ENCODE peak calls at places on chromosome 10, in six cellular contexts. J, R, T, Q, C and D are unnamed samples.

GRCh38 chr10:46542567-46543323 is 13.7 kb downstream of the GPRIN2 start:
- DNase-seq in J (peak), R (peak), T (no peak), Q (no peak), C (no peak), D (no peak)

GRCh38 chr10:30991647-30992011 is 40.0 kb downstream of the ZNF438 start:
- DNase-seq in J (no peak), R (no peak), T (no peak), Q (no peak), C (no peak), D (no peak)

GRCh38 chr10:104680467-104681401 is 39.6 kb downstream of the SORCS3 start:
- DNase-seq in J (no peak), R (no peak), T (peak), Q (no peak), C (peak), D (peak)

GRCh38 chr10:680146-680545 is 9.3 kb downstream of the DIP2C start:
- DNase-seq in J (no peak), R (no peak), T (no peak), Q (no peak), C (no peak), D (no peak)

GRCh38 chr10:37860494-37861190 is 3.2 kb upstream of the ZNF248 start:
- DNase-seq in J (no peak), R (no peak), T (no peak), Q (peak), C (no peak), D (no peak)

GRCh38 chr10:106111241-106111640 is 1053.3 kb downstream of the SORCS1 start:
- DNase-seq in J (no peak), R (no peak), T (no peak), Q (peak), C (no peak), D (no peak)

GRCh38 chr10:34768261-34768971 is 46.7 kb downstream of the PARD3 start:
- DNase-seq in J (no peak), R (peak), T (no peak), Q (no peak), C (no peak), D (no peak)

GRCh38 chr10:103504181-103504783 is 10.8 kb downstream of the NEURL1 start:
- DNase-seq in J (peak), R (no peak), T (no peak), Q (no peak), C (no peak), D (no peak)

GRCh38 chr10:119049361-119049760 is 19.8 kb downstream of the NANOS1 start:
- DNase-seq in J (no peak), R (no peak), T (no peak), Q (no peak), C (no peak), D (no peak)

GRCh38 chr10:11468126-11468742 is 143.2 kb downstream of the USP6NL start:
- DNase-seq in J (no peak), R (no peak), T (no peak), Q (peak), C (no peak), D (no peak)

GRCh38 chr10:34489973-34490372 is 325.1 kb downstream of the PARD3 start:
- DNase-seq in J (no peak), R (no peak), T (no peak), Q (peak), C (no peak), D (no peak)

GRCh38 chr10:97782455-97783228 is 10.8 kb upstream of the SFRP5 start:
- DNase-seq in J (no peak), R (no peak), T (no peak), Q (no peak), C (no peak), D (no peak)

GRCh38 chr10:31721166-31721565 is 207.5 kb downstream of the ARHGAP12 start:
- DNase-seq in J (no peak), R (no peak), T (no peak), Q (no peak), C (no peak), D (no peak)

GRCh38 chr10:126171555-126171954 is 216.7 kb downstream of the ADAM12 start:
- DNase-seq in J (no peak), R (no peak), T (no peak), Q (no peak), C (no peak), D (no peak)

GRCh38 chr10:60032723-60033122 is 126.4 kb upstream of the CCDC6 start:
- DNase-seq in J (peak), R (no peak), T (no peak), Q (peak), C (peak), D (no peak)

GRCh38 chr10:74883428-74883827 is 57.0 kb downstream of the KAT6B start:
- DNase-seq in J (no peak), R (no peak), T (no peak), Q (no peak), C (no peak), D (no peak)

GRCh38 chr10:96975083-96975482 is 143.0 kb downstream of the LCOR start:
- DNase-seq in J (no peak), R (no peak), T (no peak), Q (no peak), C (no peak), D (no peak)

GRCh38 chr10:25815999-25816768 is 117.8 kb upstream of the MYO3A start:
- DNase-seq in J (no peak), R (no peak), T (no peak), Q (no peak), C (no peak), D (no peak)

GRCh38 chr10:78905015-78905939 is 163.5 kb upstream of the ZMIZ1 start:
- DNase-seq in J (no peak), R (no peak), T (no peak), Q (no peak), C (no peak), D (no peak)

GRCh38 chr10:37856881-37857286 is 526 bp downstream of the ZNF248 start:
- DNase-seq in J (peak), R (no peak), T (no peak), Q (no peak), C (peak), D (peak)

GRCh38 chr10:108653466-108653865 is 1269.8 kb downstream of the XPNPEP1 start:
- DNase-seq in J (no peak), R (no peak), T (no peak), Q (no peak), C (no peak), D (no peak)

GRCh38 chr10:94217431-94217830 is 145.3 kb downstream of the NOC3L start:
- DNase-seq in J (no peak), R (no peak), T (no peak), Q (no peak), C (no peak), D (no peak)

GRCh38 chr10:31596765-31597164 is 277.7 kb downstream of the ZEB1 start:
- DNase-seq in J (no peak), R (no peak), T (no peak), Q (no peak), C (no peak), D (no peak)

GRCh38 chr10:122541541-122542002 is 19.0 kb upstream of the DMBT1 start:
- DNase-seq in J (no peak), R (no peak), T (no peak), Q (no peak), C (no peak), D (no peak)

GRCh38 chr10:132408823-132409666 is 12.0 kb downstream of the PWWP2B start:
- DNase-seq in J (no peak), R (peak), T (no peak), Q (no peak), C (no peak), D (no peak)

GRCh38 chr10:31000071-31000787 is 31.4 kb downstream of the ZNF438 start:
- DNase-seq in J (no peak), R (no peak), T (no peak), Q (no peak), C (no peak), D (no peak)

GRCh38 chr10:33509231-33509871 is 174.9 kb upstream of the NRP1 start:
- DNase-seq in J (no peak), R (peak), T (no peak), Q (peak), C (peak), D (no peak)

GRCh38 chr10:77111611-77112550 is 525.7 kb downstream of the KCNMA1 start:
- DNase-seq in J (no peak), R (no peak), T (no peak), Q (peak), C (peak), D (no peak)

GRCh38 chr10:126663328-126663727 is 7.2 kb downstream of the C10orf90 start:
- DNase-seq in J (no peak), R (no peak), T (no peak), Q (no peak), C (no peak), D (peak)

GRCh38 chr10:58201704-58202103 is 66.0 kb downstream of the IPMK start:
- DNase-seq in J (no peak), R (no peak), T (no peak), Q (no peak), C (no peak), D (no peak)

GRCh38 chr10:58210160-58210559 is 57.5 kb downstream of the IPMK start:
- DNase-seq in J (no peak), R (no peak), T (no peak), Q (no peak), C (no peak), D (no peak)

GRCh38 chr10:58209669-58210068 is 58.0 kb downstream of the IPMK start:
- DNase-seq in J (no peak), R (no peak), T (no peak), Q (no peak), C (no peak), D (no peak)

DNA sequence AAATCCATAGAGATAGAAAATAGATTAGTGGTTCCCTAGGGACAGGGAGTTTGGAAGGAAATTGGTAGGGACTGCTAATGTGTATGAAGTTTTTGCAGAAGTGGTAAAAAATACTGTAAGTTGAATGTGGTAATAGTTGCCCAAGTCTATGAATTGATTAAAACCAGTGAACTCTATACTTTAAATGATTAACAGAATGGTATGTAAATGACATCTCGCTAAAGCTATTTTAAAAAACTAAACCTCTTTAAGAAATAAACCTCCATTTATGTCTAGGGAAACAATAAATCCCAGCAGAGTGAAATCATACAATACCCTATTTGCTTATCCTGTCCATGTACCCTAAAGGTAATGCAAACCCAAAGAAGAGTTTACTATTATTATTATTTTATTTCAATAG is 61.4 kb downstream of the IPMK start:
- DNase-seq in J (no peak), R (no peak), T (no peak), Q (no peak), C (no peak), D (no peak)
- H3K27ac ChIP-seq in J (no peak), R (no peak), T (no peak), Q (no peak), C (no peak), D (no peak)

GRCh38 chr10:13658864-13659685 is 72.3 kb downstream of the PRPF18 start:
- DNase-seq in J (no peak), R (no peak), T (no peak), Q (no peak), C (no peak), D (peak)

GRCh38 chr10:13658256-13658655 is 71.5 kb downstream of the PRPF18 start:
- DNase-seq in J (no peak), R (no peak), T (no peak), Q (no peak), C (no peak), D (no peak)

GRCh38 chr10:13659887-13660544 is 73.3 kb downstream of the PRPF18 start:
- DNase-seq in J (peak), R (peak), T (peak), Q (no peak), C (peak), D (peak)

GRCh38 chr10:13660545-13660920 is 73.8 kb downstream of the PRPF18 start:
- DNase-seq in J (no peak), R (no peak), T (no peak), Q (peak), C (no peak), D (peak)

DNA sequence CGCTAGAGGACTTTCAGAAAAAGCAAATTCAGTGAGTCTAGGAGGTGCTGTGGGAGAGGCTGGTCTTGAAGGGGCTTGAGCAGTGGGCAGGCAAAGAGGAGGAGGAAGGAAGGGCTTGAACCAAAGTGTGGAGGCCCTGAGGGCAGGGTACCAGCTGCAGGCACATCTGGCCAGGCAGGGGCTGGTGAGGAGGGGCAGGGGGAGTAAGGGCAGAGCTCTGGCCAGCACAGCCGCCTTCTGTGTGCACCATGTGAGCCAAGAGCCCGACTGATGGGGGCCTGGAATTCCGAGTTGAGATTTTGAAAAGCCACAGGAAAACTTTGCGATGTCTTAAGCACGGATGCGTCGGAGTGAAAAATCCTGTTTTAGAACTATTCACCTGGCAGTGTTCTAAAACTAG is 74.5 kb downstream of the PRPF18 start:
- DNase-seq in J (no peak), R (no peak), T (no peak), Q (no peak), C (no peak), D (no peak)
- H3K27ac ChIP-seq in J (no peak), R (peak), T (no peak), Q (peak), C (no peak), D (no peak)

GRCh38 chr10:128186959-128187787 is 61.0 kb upstream of the MKI67 start:
- DNase-seq in J (peak), R (no peak), T (no peak), Q (no peak), C (no peak), D (no peak)

GRCh38 chr10:128187788-128188185 is 61.6 kb upstream of the MKI67 start:
- DNase-seq in J (no peak), R (no peak), T (no peak), Q (no peak), C (no peak), D (no peak)

GRCh38 chr10:128191847-128192246 is 65.6 kb upstream of the MKI67 start:
- DNase-seq in J (no peak), R (no peak), T (no peak), Q (peak), C (no peak), D (no peak)

GRCh38 chr10:128185627-128186026 is 59.4 kb upstream of the MKI67 start:
- DNase-seq in J (no peak), R (no peak), T (no peak), Q (no peak), C (peak), D (no peak)

GRCh38 chr10:128189176-128189575 is 63.0 kb upstream of the MKI67 start:
- DNase-seq in J (no peak), R (no peak), T (no peak), Q (no peak), C (no peak), D (no peak)
- H3K27ac ChIP-seq in J (no peak), R (no peak), T (no peak), Q (no peak), C (no peak), D (no peak)

DNA sequence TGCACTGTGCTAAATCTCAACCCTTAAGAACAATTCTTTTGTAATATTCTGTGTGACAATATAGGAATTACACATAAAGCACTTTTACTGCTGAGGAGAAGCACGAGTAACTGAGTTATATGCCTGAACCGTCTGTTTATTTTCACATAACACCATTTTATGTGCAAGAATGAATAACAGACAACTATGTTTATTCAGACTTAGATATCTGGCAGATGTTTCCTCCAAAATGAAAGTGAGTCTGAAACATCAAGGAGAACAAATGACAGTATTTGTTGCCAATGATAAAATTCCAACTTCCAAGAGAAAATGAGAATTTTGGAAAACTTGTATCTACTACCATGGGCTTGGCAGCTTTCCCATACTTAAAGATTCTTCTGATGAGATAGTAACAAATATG is 51.5 kb downstream of the DNMBP start:
- DNase-seq in J (no peak), R (no peak), T (no peak), Q (no peak), C (no peak), D (no peak)
- H3K27ac ChIP-seq in J (no peak), R (peak), T (no peak), Q (no peak), C (no peak), D (no peak)

DNA sequence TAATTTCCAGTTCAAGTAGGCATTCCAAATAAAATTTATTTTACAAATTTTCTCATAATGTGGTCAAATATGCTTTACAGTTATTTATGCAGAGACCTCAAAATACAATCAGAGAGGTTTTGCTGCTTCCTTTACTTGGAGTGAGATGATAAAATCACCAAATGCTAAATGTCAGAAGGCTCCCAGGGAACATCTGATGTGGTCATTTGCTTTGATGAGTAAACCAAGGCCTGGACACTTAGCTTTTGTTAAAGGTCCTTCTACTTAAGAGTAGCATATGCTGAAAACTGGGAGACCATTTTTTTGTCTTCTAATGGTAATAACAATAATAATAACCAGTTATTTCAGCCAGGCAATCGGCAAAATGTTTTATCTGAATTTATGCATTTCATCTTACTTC is 60.6 kb upstream of the AKR1E2 start:
- DNase-seq in J (no peak), R (no peak), T (no peak), Q (no peak), C (no peak), D (no peak)
- H3K27ac ChIP-seq in J (no peak), R (no peak), T (no peak), Q (peak), C (no peak), D (no peak)

DNA sequence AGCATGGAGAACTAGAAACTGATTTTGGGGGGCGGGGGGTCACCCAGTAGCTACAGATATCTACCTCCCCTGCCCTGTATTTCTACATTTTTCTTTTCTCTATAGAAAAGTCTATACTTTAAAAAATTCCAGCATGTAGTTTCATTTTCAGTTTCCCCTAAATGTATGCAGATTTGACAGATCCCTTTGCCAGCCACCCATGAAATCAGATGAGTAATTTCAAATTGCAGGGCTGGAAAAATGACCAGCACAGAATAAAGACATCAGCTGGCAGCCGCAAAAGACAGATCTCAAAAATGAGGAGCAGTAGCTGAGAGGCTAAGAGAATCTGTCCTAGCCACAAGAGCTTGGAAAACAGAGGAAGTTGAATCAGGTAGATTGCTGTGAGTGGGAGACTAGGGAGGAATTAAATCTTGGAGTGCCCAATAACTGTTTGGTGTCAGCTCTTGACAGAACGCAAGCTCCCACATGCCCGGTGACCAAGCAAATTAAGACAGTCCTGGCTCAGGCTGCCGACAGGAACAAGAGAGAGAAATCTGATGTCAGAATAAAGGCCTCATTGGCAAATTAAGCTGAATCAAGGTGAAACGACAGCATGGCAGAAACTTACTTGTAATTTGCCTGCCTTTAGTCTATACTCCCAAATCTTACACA is 24.5 kb downstream of the ADRB1 start:
- DNase-seq in J (no peak), R (no peak), T (no peak), Q (peak), C (no peak), D (no peak)
- H3K27ac ChIP-seq in J (no peak), R (peak), T (no peak), Q (no peak), C (no peak), D (no peak)

GRCh38 chr10:102451105-102451969 is at the start of gene C10orf95:
- DNase-seq in J (no peak), R (no peak), T (no peak), Q (peak), C (peak), D (no peak)

GRCh38 chr10:102452672-102453340 is 1.5 kb upstream of the C10orf95 start:
- DNase-seq in J (peak), R (no peak), T (no peak), Q (no peak), C (no peak), D (no peak)

GRCh38 chr10:102450374-102451104 is 804 bp downstream of the C10orf95 start:
- DNase-seq in J (peak), R (peak), T (no peak), Q (peak), C (peak), D (peak)

GRCh38 chr10:102455893-102456471 is 4.6 kb upstream of the C10orf95 start:
- DNase-seq in J (no peak), R (no peak), T (no peak), Q (peak), C (peak), D (no peak)

GRCh38 chr10:102453502-102453901 is 2.2 kb upstream of the C10orf95 start:
- DNase-seq in J (no peak), R (no peak), T (no peak), Q (no peak), C (no peak), D (no peak)
- H3K27ac ChIP-seq in J (peak), R (no peak), T (no peak), Q (no peak), C (peak), D (no peak)

DNA sequence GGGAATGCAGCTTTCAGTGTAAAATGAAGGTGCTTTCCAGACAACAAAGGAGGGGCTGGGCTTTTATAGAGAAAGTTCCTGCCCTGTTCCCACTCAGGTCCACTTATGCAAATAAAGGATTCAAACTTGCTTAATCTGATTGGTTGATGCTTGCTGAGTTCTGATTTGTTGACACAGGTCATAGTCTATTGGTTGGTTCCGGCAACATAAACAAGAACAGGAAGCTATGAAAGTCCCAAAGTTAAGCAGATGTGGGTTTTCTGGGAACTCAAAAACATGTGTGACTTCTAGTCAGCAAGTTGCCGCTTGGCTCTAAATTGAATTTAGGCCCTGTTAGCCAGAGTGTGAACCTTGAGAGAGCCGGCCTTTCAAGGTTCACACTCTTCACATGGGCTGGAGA is 194.2 kb upstream of the SVIL start:
- DNase-seq in J (no peak), R (no peak), T (no peak), Q (no peak), C (no peak), D (no peak)
- H3K27ac ChIP-seq in J (no peak), R (peak), T (no peak), Q (no peak), C (no peak), D (no peak)

GRCh38 chr10:29857843-29858242 is 201.5 kb downstream of the JCAD start:
- DNase-seq in J (no peak), R (no peak), T (no peak), Q (no peak), C (no peak), D (no peak)
- H3K27ac ChIP-seq in J (no peak), R (no peak), T (no peak), Q (peak), C (no peak), D (no peak)